ENCODE peak calls at places on chromosomes 1 and 21, in six cellular contexts. U, T, Q, B, S and G are unnamed samples.

GRCh38 chr1:234505774-234506114 is 26.8 kb upstream of the TARBP1 start:
- DNase-seq in S (no peak), Q (no peak), T (peak; percentile 57), B (no peak), U (no peak), G (no peak)

GRCh38 chr21:43847301-43847700 is 17.7 kb upstream of the AGPAT3 start:
- DNase-seq in U (no peak), B (no peak), T (no peak), S (no peak), Q (no peak), G (no peak)

GRCh38 chr1:197481101-197481500 is 213.0 kb downstream of the CRB1 start:
- DNase-seq in Q (no peak), T (no peak), S (no peak), B (no peak), U (no peak), G (peak; percentile 30)

GRCh38 chr1:152495066-152495675 is 15.4 kb upstream of the LCE5A start:
- DNase-seq in U (peak; percentile 21), T (peak; percentile 30), Q (peak; percentile 38), B (no peak), S (peak; percentile 21), G (peak; percentile 66)

GRCh38 chr1:35288761-35289160 is 20.3 kb downstream of the ZMYM4 start:
- DNase-seq in B (no peak), U (peak; percentile 51), S (peak; percentile 18), Q (no peak), T (no peak), G (no peak)

GRCh38 chr1:162878000-162878596 is 17.1 kb upstream of the CCDC190 start:
- DNase-seq in B (no peak), U (peak; percentile 85), S (peak; percentile 45), Q (peak; percentile 41), T (peak; percentile 47), G (peak; percentile 70)

GRCh38 chr1:8591547-8591946 is 225.9 kb downstream of the RERE start:
- DNase-seq in Q (no peak), B (no peak), S (no peak), T (no peak), U (no peak), G (no peak)

GRCh38 chr1:225580180-225581099 is 72.5 kb downstream of the ENAH start:
- DNase-seq in B (no peak), T (no peak), U (no peak), S (no peak), Q (no peak), G (no peak)

GRCh38 chr1:67094191-67094590 is 40.2 kb upstream of the SLC35D1 start:
- DNase-seq in S (no peak), Q (no peak), B (no peak), T (no peak), U (no peak), G (no peak)

DNA sequence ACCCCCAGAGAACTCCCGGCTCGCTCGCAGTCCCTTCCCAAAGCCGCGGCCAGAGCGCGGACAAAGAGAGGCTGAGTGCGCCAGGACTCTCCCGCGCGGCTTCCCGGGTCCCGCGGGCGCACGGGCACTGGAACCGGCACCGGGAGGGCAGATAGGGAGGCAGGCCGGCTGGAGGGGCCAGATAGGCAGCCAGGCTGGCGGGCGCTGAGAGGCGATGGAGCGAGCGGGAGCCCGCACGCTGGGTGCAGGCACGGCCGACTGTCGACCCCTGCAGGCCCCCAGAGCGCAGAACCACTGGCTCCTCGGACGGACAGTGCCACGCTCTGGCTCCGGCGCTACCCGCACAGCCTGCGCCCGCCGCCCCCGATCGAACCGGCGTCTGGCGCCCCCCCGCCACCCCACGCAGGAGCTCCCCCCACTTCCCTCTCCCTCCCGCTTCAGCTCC is 634 bp downstream of the SLC6A9 start:
- DNase-seq in B (no peak), S (peak; percentile 34), Q (peak; percentile 58), U (peak; percentile 43), T (peak; percentile 57), G (peak; percentile 68)
- TF ChIP-seq CTCF in B (peak; percentile 40), S (peak; percentile 71), Q (no peak), U (peak; percentile 4), T (peak; percentile 18), G (no peak)

GRCh38 chr1:227280836-227281235 is 37.5 kb downstream of the CDC42BPA start:
- DNase-seq in B (no peak), Q (no peak), S (no peak), T (no peak), U (no peak), G (no peak)

GRCh38 chr1:227285745-227286144 is 32.5 kb downstream of the CDC42BPA start:
- DNase-seq in B (no peak), U (no peak), Q (no peak), S (no peak), T (peak; percentile 23), G (no peak)

GRCh38 chr1:227281371-227281770 is 36.9 kb downstream of the CDC42BPA start:
- DNase-seq in U (no peak), B (no peak), Q (no peak), T (no peak), S (no peak), G (no peak)
- TF ChIP-seq MYC in U (no peak), B (no peak), Q (no peak), T (no peak), S (no peak), G (no peak)

GRCh38 chr1:64487061-64487460 is 17.1 kb downstream of the CACHD1 start:
- DNase-seq in B (no peak), U (no peak), S (no peak), Q (no peak), T (no peak), G (no peak)
- TF ChIP-seq CTCF in B (no peak), U (no peak), S (no peak), Q (no peak), T (no peak), G (no peak)

DNA sequence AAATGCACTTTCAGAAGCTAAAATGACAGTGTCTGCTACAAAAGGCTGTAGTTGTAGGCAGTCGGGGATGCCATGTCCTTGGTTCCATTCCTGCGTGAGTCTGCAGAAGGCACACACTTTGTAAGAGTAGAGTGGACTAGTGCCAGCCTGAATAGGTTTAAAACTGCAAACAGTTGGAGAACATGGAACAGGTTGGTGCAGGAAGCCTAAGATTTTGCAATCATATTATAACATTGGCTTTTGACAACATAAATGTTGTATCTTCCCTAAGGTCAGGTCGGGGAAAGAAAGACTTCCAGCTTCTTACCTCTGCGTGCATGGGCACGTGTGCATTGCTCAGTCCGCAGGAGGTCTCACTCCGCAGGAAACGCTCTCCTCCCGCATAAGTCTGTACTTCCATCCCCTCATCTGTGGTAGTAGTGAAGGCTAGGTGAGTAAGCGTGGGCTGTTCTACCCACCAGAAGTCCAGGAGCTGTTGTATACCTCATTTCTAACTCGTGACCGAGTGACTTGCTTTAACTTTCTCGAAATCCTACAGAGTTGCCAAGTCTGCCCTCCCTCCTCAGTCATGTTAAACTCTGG is 94.2 kb downstream of the CD247 start:
- DNase-seq in Q (no peak), T (no peak), B (no peak), S (no peak), U (no peak), G (no peak)
- TF ChIP-seq MYC in Q (no peak), T (no peak), B (no peak), S (no peak), U (no peak), G (no peak)

GRCh38 chr21:22416555-22416954 is 1418.3 kb downstream of the NCAM2 start:
- DNase-seq in B (no peak), U (no peak), Q (no peak), T (no peak), S (no peak), G (no peak)
- TF ChIP-seq CTCF in B (no peak), U (no peak), Q (no peak), T (no peak), S (no peak), G (no peak)

DNA sequence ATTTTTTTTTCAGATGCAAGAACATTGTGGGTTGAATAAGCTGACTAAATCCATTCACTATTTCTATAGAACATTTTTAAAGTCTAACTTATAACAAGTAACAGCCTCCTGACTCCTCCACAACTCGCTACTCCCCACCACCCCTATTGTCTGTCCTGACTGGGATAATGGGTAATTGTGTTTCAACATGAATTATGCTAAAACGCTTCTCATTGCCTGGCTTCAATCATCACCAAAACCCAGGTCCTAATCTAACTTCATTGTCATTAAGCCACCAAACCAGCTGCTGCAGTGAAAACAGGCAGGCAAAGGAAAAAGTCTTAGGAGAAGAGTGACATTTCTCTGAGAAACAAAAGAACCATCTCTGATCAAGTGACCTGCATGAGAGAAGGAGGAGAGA is 30.0 kb downstream of the TNR start:
- DNase-seq in S (no peak), Q (no peak), T (no peak), B (no peak), U (no peak), G (no peak)
- TF ChIP-seq MYC in S (no peak), Q (no peak), T (no peak), B (no peak), U (no peak), G (no peak)

DNA sequence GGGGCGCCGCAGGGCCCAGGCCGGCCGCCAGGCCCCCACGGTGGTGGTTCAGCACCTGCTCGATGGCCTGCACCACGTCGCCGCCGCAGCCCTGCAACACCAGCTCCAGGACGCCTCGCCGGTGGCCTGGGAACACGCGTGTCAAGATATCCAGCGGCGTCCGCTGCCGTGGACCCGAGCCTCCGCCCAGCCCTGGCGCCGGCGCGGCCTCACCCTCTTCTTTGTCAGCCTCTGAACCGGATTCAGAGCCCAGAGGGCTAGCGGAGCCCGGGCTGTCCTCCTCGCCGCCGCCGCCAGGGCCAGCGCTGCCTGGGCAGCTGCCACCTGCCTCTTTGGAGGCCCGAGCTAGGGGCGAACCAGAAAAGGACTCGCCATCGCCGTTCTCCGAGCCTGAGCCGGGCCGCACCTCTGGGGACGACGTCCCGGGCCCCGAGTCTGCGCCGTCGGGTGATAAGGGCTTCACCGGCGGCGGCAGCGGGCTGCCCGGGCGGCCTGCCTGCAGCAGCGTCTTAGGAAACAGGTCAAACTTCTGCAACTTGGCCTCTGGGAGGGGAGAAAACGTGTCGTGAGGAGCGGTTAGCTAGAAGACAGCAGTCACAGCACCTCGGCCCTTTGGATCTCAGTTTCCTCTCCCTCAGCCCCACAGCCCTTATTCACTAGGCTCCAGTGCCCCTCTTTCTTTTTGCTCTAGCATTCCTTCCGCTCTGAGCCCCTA is 3.9 kb downstream of the DMRTA2 start:
- DNase-seq in U (no peak), T (no peak), S (no peak), B (no peak), Q (no peak), G (no peak)
- TF ChIP-seq CTCF in U (peak; percentile 10), T (no peak), S (no peak), B (no peak), Q (no peak), G (no peak)